ENCODE peak calls at places on chromosomes 2 and 18, in seven cellular contexts. One of them, this sample, is unnamed.
A peak's percentile ranks its signal among the peaks of the same experiment; 100 is the strongest.

GRCh38 chr2:155412599-155412998 is 714.1 kb downstream of the KCNJ3 start:
- DNase-seq in astrocyte of the spinal cord: no peak
- DNase-seq in heart left ventricle: no peak
- DNase-seq in HT-29: no peak
- DNase-seq in activated T-helper 1 cell treated with anti-CD3 and anti-CD28 coated beads, Interleukin-12 subunit alpha, Interleukin-12 subunit beta, Interleukin-2, Interleukin-4 antibody, amounts not matched to agents 30 ng/mL and 10 ng/mL and 1 ng/mL, durations not matched to agents 14 hours and 24 hours and 36 hours: no peak
- DNase-seq in stomach: no peak
- DNase-seq in Daoy: no peak
- DNase-seq in this sample: no peak

GRCh38 chr2:232349546-232349945 is 29.0 kb upstream of the ALPP start:
- DNase-seq in astrocyte of the spinal cord: no peak
- DNase-seq in heart left ventricle: no peak
- DNase-seq in HT-29: no peak
- DNase-seq in activated T-helper 1 cell treated with anti-CD3 and anti-CD28 coated beads, Interleukin-12 subunit alpha, Interleukin-12 subunit beta, Interleukin-2, Interleukin-4 antibody, amounts not matched to agents 30 ng/mL and 10 ng/mL and 1 ng/mL, durations not matched to agents 14 hours and 24 hours and 36 hours: no peak
- DNase-seq in stomach: no peak
- DNase-seq in Daoy: no peak
- DNase-seq in this sample: no peak

GRCh38 chr2:199979398-199979797 is 24.0 kb downstream of the MAIP1 start:
- DNase-seq in astrocyte of the spinal cord: no peak
- DNase-seq in heart left ventricle: no peak
- DNase-seq in HT-29: no peak
- DNase-seq in activated T-helper 1 cell treated with anti-CD3 and anti-CD28 coated beads, Interleukin-12 subunit alpha, Interleukin-12 subunit beta, Interleukin-2, Interleukin-4 antibody, amounts not matched to agents 30 ng/mL and 10 ng/mL and 1 ng/mL, durations not matched to agents 14 hours and 24 hours and 36 hours: no peak
- DNase-seq in stomach: no peak
- DNase-seq in Daoy: no peak
- DNase-seq in this sample: no peak

GRCh38 chr2:187826023-187826422 is 271.8 kb upstream of the TFPI start:
- DNase-seq in astrocyte of the spinal cord: peak; percentile 54
- DNase-seq in heart left ventricle: no peak
- DNase-seq in HT-29: no peak
- DNase-seq in activated T-helper 1 cell treated with anti-CD3 and anti-CD28 coated beads, Interleukin-12 subunit alpha, Interleukin-12 subunit beta, Interleukin-2, Interleukin-4 antibody, amounts not matched to agents 30 ng/mL and 10 ng/mL and 1 ng/mL, durations not matched to agents 14 hours and 24 hours and 36 hours: no peak
- DNase-seq in stomach: no peak
- DNase-seq in Daoy: peak; percentile 15
- DNase-seq in this sample: no peak

GRCh38 chr2:221103930-221104329 is 468.2 kb downstream of the EPHA4 start:
- DNase-seq in astrocyte of the spinal cord: no peak
- DNase-seq in heart left ventricle: peak; percentile 24
- DNase-seq in HT-29: no peak
- DNase-seq in activated T-helper 1 cell treated with anti-CD3 and anti-CD28 coated beads, Interleukin-12 subunit alpha, Interleukin-12 subunit beta, Interleukin-2, Interleukin-4 antibody, amounts not matched to agents 30 ng/mL and 10 ng/mL and 1 ng/mL, durations not matched to agents 14 hours and 24 hours and 36 hours: no peak
- DNase-seq in stomach: no peak
- DNase-seq in Daoy: no peak
- DNase-seq in this sample: no peak

GRCh38 chr18:23573948-23574431 is 12.3 kb downstream of the NPC1 start:
- DNase-seq in astrocyte of the spinal cord: peak; percentile 72
- DNase-seq in heart left ventricle: no peak
- DNase-seq in HT-29: no peak
- DNase-seq in activated T-helper 1 cell treated with anti-CD3 and anti-CD28 coated beads, Interleukin-12 subunit alpha, Interleukin-12 subunit beta, Interleukin-2, Interleukin-4 antibody, amounts not matched to agents 30 ng/mL and 10 ng/mL and 1 ng/mL, durations not matched to agents 14 hours and 24 hours and 36 hours: peak; percentile 27
- DNase-seq in stomach: no peak
- DNase-seq in Daoy: peak; percentile 43
- DNase-seq in this sample: no peak

GRCh38 chr2:159449504-159450124 is 163.1 kb upstream of the WDSUB1 start:
- DNase-seq in astrocyte of the spinal cord: peak; percentile 13
- DNase-seq in heart left ventricle: no peak
- DNase-seq in HT-29: no peak
- DNase-seq in activated T-helper 1 cell treated with anti-CD3 and anti-CD28 coated beads, Interleukin-12 subunit alpha, Interleukin-12 subunit beta, Interleukin-2, Interleukin-4 antibody, amounts not matched to agents 30 ng/mL and 10 ng/mL and 1 ng/mL, durations not matched to agents 14 hours and 24 hours and 36 hours: no peak
- DNase-seq in stomach: no peak
- DNase-seq in Daoy: no peak
- DNase-seq in this sample: no peak

GRCh38 chr2:156537147-156537546 is 101.0 kb downstream of the GPD2 start:
- DNase-seq in astrocyte of the spinal cord: peak; percentile 69
- DNase-seq in heart left ventricle: no peak
- DNase-seq in HT-29: no peak
- DNase-seq in activated T-helper 1 cell treated with anti-CD3 and anti-CD28 coated beads, Interleukin-12 subunit alpha, Interleukin-12 subunit beta, Interleukin-2, Interleukin-4 antibody, amounts not matched to agents 30 ng/mL and 10 ng/mL and 1 ng/mL, durations not matched to agents 14 hours and 24 hours and 36 hours: no peak
- DNase-seq in stomach: no peak
- DNase-seq in Daoy: peak; percentile 2
- DNase-seq in this sample: no peak

GRCh38 chr2:220664272-220665107 is 907.6 kb downstream of the EPHA4 start:
- DNase-seq in astrocyte of the spinal cord: no peak
- DNase-seq in heart left ventricle: peak; percentile 32
- DNase-seq in HT-29: no peak
- DNase-seq in activated T-helper 1 cell treated with anti-CD3 and anti-CD28 coated beads, Interleukin-12 subunit alpha, Interleukin-12 subunit beta, Interleukin-2, Interleukin-4 antibody, amounts not matched to agents 30 ng/mL and 10 ng/mL and 1 ng/mL, durations not matched to agents 14 hours and 24 hours and 36 hours: no peak
- DNase-seq in stomach: no peak
- DNase-seq in Daoy: no peak
- DNase-seq in this sample: no peak

GRCh38 chr18:8699948-8700347 is 5.4 kb upstream of the MTCL1 start:
- DNase-seq in astrocyte of the spinal cord: no peak
- DNase-seq in heart left ventricle: no peak
- DNase-seq in HT-29: no peak
- DNase-seq in activated T-helper 1 cell treated with anti-CD3 and anti-CD28 coated beads, Interleukin-12 subunit alpha, Interleukin-12 subunit beta, Interleukin-2, Interleukin-4 antibody, amounts not matched to agents 30 ng/mL and 10 ng/mL and 1 ng/mL, durations not matched to agents 14 hours and 24 hours and 36 hours: no peak
- DNase-seq in stomach: no peak
- DNase-seq in Daoy: no peak
- DNase-seq in this sample: no peak

GRCh38 chr2:501667-502066 is 175.5 kb downstream of the TMEM18 start:
- DNase-seq in astrocyte of the spinal cord: no peak
- DNase-seq in heart left ventricle: no peak
- DNase-seq in HT-29: no peak
- DNase-seq in activated T-helper 1 cell treated with anti-CD3 and anti-CD28 coated beads, Interleukin-12 subunit alpha, Interleukin-12 subunit beta, Interleukin-2, Interleukin-4 antibody, amounts not matched to agents 30 ng/mL and 10 ng/mL and 1 ng/mL, durations not matched to agents 14 hours and 24 hours and 36 hours: no peak
- DNase-seq in stomach: no peak
- DNase-seq in Daoy: no peak
- DNase-seq in this sample: no peak

This sample was measured in LNCaP clone FGC.